ENCODE peak calls at places on chromosomes 11 and 22, in five cellular contexts. One of them, this sample, is unnamed.

GRCh38 chr11:120667281-120667680 is 155.7 kb downstream of the GRIK4 start:
- DNase-seq in A549: no peak
- DNase-seq in transverse colon: no peak
- DNase-seq in breast epithelium: no peak
- DNase-seq in Peyer's patch: no peak
- DNase-seq in this sample: no peak

GRCh38 chr11:34793666-34794065 is 122.5 kb downstream of the APIP start:
- DNase-seq in Peyer's patch: no peak
- DNase-seq in A549: no peak
- DNase-seq in breast epithelium: no peak
- DNase-seq in transverse colon: no peak
- DNase-seq in this sample: no peak

GRCh38 chr22:20164863-20165262 is 14.0 kb upstream of the CCDC188 start:
- DNase-seq in breast epithelium: no peak
- DNase-seq in transverse colon: no peak
- DNase-seq in Peyer's patch: no peak
- DNase-seq in A549: no peak
- DNase-seq in this sample: no peak

GRCh38 chr22:21687685-21688259 is 22.0 kb downstream of the PPIL2 start:
- DNase-seq in transverse colon: no peak
- DNase-seq in breast epithelium: no peak
- DNase-seq in Peyer's patch: no peak
- DNase-seq in A549: no peak
- DNase-seq in this sample: no peak

GRCh38 chr11:34987617-34988016 is 71.2 kb downstream of the PDHX start:
- DNase-seq in Peyer's patch: no peak
- DNase-seq in breast epithelium: no peak
- DNase-seq in A549: no peak
- DNase-seq in transverse colon: no peak
- DNase-seq in this sample: no peak

GRCh38 chr11:67292671-67293070 is 3.6 kb downstream of the ANKRD13D start:
- DNase-seq in A549: no peak
- DNase-seq in breast epithelium: no peak
- DNase-seq in Peyer's patch: no peak
- DNase-seq in transverse colon: no peak
- DNase-seq in this sample: no peak

GRCh38 chr11:57491371-57492061 is 24.0 kb downstream of the SLC43A1 start:
- DNase-seq in Peyer's patch: peak
- DNase-seq in breast epithelium: no peak
- DNase-seq in A549: peak
- DNase-seq in transverse colon: peak
- DNase-seq in this sample: no peak

GRCh38 chr11:70816156-70816678 is 417.9 kb downstream of the CTTN start:
- DNase-seq in Peyer's patch: no peak
- DNase-seq in A549: no peak
- DNase-seq in breast epithelium: no peak
- DNase-seq in transverse colon: no peak
- DNase-seq in this sample: no peak

GRCh38 chr22:29245626-29246385 is 22.0 kb downstream of the RHBDD3 start:
- DNase-seq in breast epithelium: peak
- DNase-seq in A549: peak
- DNase-seq in Peyer's patch: peak
- DNase-seq in transverse colon: peak
- DNase-seq in this sample: peak

GRCh38 chr11:125892071-125892470 is 4.6 kb downstream of the HYLS1 start:
- DNase-seq in transverse colon: no peak
- DNase-seq in A549: peak
- DNase-seq in breast epithelium: no peak
- DNase-seq in Peyer's patch: no peak
- DNase-seq in this sample: no peak

GRCh38 chr11:43922295-43922648 is 20.2 kb upstream of the C11orf96 start:
- DNase-seq in breast epithelium: no peak
- DNase-seq in transverse colon: no peak
- DNase-seq in Peyer's patch: no peak
- DNase-seq in A549: no peak
- DNase-seq in this sample: no peak

GRCh38 chr22:38177926-38178604 is 3.6 kb downstream of the PLA2G6 start:
- DNase-seq in breast epithelium: peak
- DNase-seq in A549: peak
- DNase-seq in Peyer's patch: peak
- DNase-seq in transverse colon: peak
- DNase-seq in this sample: peak

GRCh38 chr22:26708256-26709009 is 51.0 kb downstream of the MIAT start:
- DNase-seq in transverse colon: no peak
- DNase-seq in Peyer's patch: no peak
- DNase-seq in A549: no peak
- DNase-seq in breast epithelium: no peak
- DNase-seq in this sample: no peak

GRCh38 chr11:92829121-92829520 is 140.3 kb upstream of the MTNR1B start:
- DNase-seq in transverse colon: no peak
- DNase-seq in Peyer's patch: no peak
- DNase-seq in breast epithelium: no peak
- DNase-seq in A549: no peak
- DNase-seq in this sample: no peak

DNA sequence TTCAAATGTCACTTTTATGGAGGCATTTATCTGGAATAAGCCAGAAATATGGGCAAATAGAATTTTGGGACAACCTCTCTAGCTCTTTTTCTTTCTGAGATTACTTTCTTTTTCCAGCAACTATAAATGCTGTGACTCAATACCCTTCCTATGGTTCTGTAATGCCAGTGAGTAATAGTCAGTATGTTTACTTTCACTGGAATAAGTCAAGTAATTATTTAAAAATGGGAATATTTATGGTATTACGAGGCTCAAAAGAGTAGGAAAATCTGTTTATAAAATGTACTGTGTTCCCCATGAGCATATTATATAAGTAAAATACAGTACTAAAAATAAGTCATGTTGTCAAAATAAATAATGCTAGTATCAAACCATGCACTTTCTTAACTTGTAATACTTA is 750.5 kb downstream of the LUZP2 start:
- DNase-seq in transverse colon: no peak
- DNase-seq in breast epithelium: no peak
- DNase-seq in A549: no peak
- DNase-seq in Peyer's patch: no peak
- DNase-seq in this sample: no peak
- H3K27ac ChIP-seq in transverse colon: no peak
- H3K27ac ChIP-seq in breast epithelium: no peak
- H3K27ac ChIP-seq in A549: no peak
- H3K27ac ChIP-seq in Peyer's patch: no peak
- H3K27ac ChIP-seq in this sample: no peak

DNA sequence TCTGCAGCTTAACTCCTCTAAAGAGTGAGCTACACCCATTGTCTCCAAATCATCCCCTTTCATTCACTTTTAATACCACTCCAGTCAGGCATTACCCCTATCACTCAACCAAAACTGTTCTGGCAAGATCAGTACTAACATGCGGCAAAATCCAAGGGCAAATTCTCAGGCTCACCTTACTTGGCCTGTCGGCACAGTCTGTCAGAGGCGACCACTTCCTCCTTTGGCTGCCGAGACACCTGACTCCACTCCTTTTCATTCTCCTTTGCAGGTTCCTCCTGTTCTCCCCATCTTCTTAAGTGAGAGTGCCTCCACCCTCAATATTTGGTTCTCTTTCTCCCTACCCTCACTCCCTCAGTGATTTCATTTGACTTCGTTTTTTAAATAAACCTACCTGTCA is 4.2 kb downstream of the C11orf91 start:
- DNase-seq in Peyer's patch: no peak
- DNase-seq in transverse colon: no peak
- DNase-seq in breast epithelium: no peak
- DNase-seq in A549: no peak
- DNase-seq in this sample: no peak
- TF ChIP-seq POLR2A in Peyer's patch: no peak
- TF ChIP-seq POLR2A in transverse colon: no peak
- TF ChIP-seq POLR2A in breast epithelium: no peak
- TF ChIP-seq POLR2A in A549: no peak
- TF ChIP-seq POLR2A in this sample: no peak

GRCh38 chr22:50270302-50271010 is at the start of gene MAPK11:
- DNase-seq in Peyer's patch: peak
- DNase-seq in A549: peak
- DNase-seq in breast epithelium: peak
- DNase-seq in transverse colon: peak
- DNase-seq in this sample: peak

GRCh38 chr22:50272103-50272782 is 2.1 kb upstream of the MAPK11 start:
- DNase-seq in Peyer's patch: no peak
- DNase-seq in A549: no peak
- DNase-seq in breast epithelium: no peak
- DNase-seq in transverse colon: no peak
- DNase-seq in this sample: no peak

GRCh38 chr22:50271519-50271970 is 1.4 kb upstream of the MAPK11 start:
- DNase-seq in A549: peak
- DNase-seq in breast epithelium: no peak
- DNase-seq in transverse colon: peak
- DNase-seq in Peyer's patch: peak
- DNase-seq in this sample: no peak

GRCh38 chr22:50269573-50270301 is 443 bp downstream of the MAPK11 start:
- DNase-seq in A549: no peak
- DNase-seq in breast epithelium: no peak
- DNase-seq in transverse colon: no peak
- DNase-seq in Peyer's patch: no peak
- DNase-seq in this sample: no peak

GRCh38 chr22:50271011-50271394 is 823 bp upstream of the MAPK11 start:
- DNase-seq in Peyer's patch: no peak
- DNase-seq in A549: no peak
- DNase-seq in transverse colon: no peak
- DNase-seq in breast epithelium: no peak
- DNase-seq in this sample: no peak
- H3K27ac ChIP-seq in Peyer's patch: no peak
- H3K27ac ChIP-seq in A549: peak
- H3K27ac ChIP-seq in transverse colon: peak
- H3K27ac ChIP-seq in breast epithelium: peak
- H3K27ac ChIP-seq in this sample: peak

GRCh38 chr11:64319421-64319761 is 1.5 kb downstream of the PRDX5 start:
- DNase-seq in transverse colon: peak
- DNase-seq in Peyer's patch: peak
- DNase-seq in A549: no peak
- DNase-seq in breast epithelium: no peak
- DNase-seq in this sample: no peak

GRCh38 chr11:64318694-64319420 is 936 bp downstream of the PRDX5 start:
- DNase-seq in Peyer's patch: no peak
- DNase-seq in A549: no peak
- DNase-seq in transverse colon: peak
- DNase-seq in breast epithelium: no peak
- DNase-seq in this sample: no peak

GRCh38 chr11:64314805-64315561 is 2.4 kb downstream of the TRMT112 start:
- DNase-seq in transverse colon: no peak
- DNase-seq in A549: no peak
- DNase-seq in Peyer's patch: no peak
- DNase-seq in breast epithelium: no peak
- DNase-seq in this sample: no peak

GRCh38 chr11:64317961-64318693 is at the start of gene PRDX5:
- DNase-seq in A549: peak
- DNase-seq in Peyer's patch: peak
- DNase-seq in breast epithelium: peak
- DNase-seq in transverse colon: peak
- DNase-seq in this sample: peak

GRCh38 chr11:64317325-64317960 is at the start of gene TRMT112:
- DNase-seq in A549: peak
- DNase-seq in Peyer's patch: peak
- DNase-seq in breast epithelium: peak
- DNase-seq in transverse colon: peak
- DNase-seq in this sample: peak
- TF ChIP-seq POLR2A in A549: peak
- TF ChIP-seq POLR2A in Peyer's patch: peak
- TF ChIP-seq POLR2A in breast epithelium: peak
- TF ChIP-seq POLR2A in transverse colon: peak
- TF ChIP-seq POLR2A in this sample: peak

DNA sequence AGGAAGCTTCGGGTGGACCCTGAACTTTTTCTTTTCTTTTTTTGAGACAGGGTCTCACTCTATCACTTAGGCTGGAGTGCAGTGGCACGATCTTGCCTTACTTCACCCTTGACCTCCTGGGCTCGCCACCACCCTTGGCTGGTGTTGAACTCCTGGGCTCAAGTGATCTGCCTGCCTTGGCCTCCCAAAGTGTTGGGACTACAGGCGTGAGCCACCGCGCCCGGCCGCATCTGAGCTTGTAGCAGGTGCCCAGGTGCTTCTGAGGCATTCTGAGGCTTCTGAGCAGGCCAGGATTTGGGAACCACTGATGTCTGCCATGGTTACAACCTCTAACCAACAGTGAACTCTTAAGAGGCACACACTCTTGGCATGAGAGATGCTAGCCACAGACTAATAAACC is 5.1 kb downstream of the USP35 start:
- DNase-seq in A549: no peak
- DNase-seq in transverse colon: no peak
- DNase-seq in Peyer's patch: peak
- DNase-seq in breast epithelium: peak
- DNase-seq in this sample: no peak
- H3K27ac ChIP-seq in A549: no peak
- H3K27ac ChIP-seq in transverse colon: no peak
- H3K27ac ChIP-seq in Peyer's patch: peak
- H3K27ac ChIP-seq in breast epithelium: no peak
- H3K27ac ChIP-seq in this sample: no peak

GRCh38 chr22:49814164-49814686 is 13.4 kb downstream of the BRD1 start:
- DNase-seq in transverse colon: no peak
- DNase-seq in breast epithelium: no peak
- DNase-seq in Peyer's patch: no peak
- DNase-seq in A549: no peak
- DNase-seq in this sample: no peak
- TF ChIP-seq POLR2A in transverse colon: no peak
- TF ChIP-seq POLR2A in breast epithelium: no peak
- TF ChIP-seq POLR2A in Peyer's patch: no peak
- TF ChIP-seq POLR2A in A549: no peak
- TF ChIP-seq POLR2A in this sample: no peak

GRCh38 chr11:62705880-62706831 is 1.1 kb downstream of the BSCL2 start:
- DNase-seq in transverse colon: peak
- DNase-seq in Peyer's patch: peak
- DNase-seq in A549: peak
- DNase-seq in breast epithelium: peak
- DNase-seq in this sample: peak

GRCh38 chr11:62708423-62709261 is 1.2 kb downstream of the GNG3 start:
- DNase-seq in A549: no peak
- DNase-seq in transverse colon: peak
- DNase-seq in Peyer's patch: peak
- DNase-seq in breast epithelium: no peak
- DNase-seq in this sample: no peak

GRCh38 chr11:62706841-62707240 is 383 bp downstream of the BSCL2 start:
- DNase-seq in Peyer's patch: no peak
- DNase-seq in breast epithelium: no peak
- DNase-seq in A549: no peak
- DNase-seq in transverse colon: no peak
- DNase-seq in this sample: no peak

GRCh38 chr11:62705401-62705800 is 1.8 kb downstream of the BSCL2 start:
- DNase-seq in breast epithelium: no peak
- DNase-seq in Peyer's patch: no peak
- DNase-seq in transverse colon: no peak
- DNase-seq in A549: no peak
- DNase-seq in this sample: no peak

GRCh38 chr11:62707277-62707771 is at the start of the genes BSCL2 and GNG3:
- DNase-seq in breast epithelium: no peak
- DNase-seq in A549: peak
- DNase-seq in Peyer's patch: no peak
- DNase-seq in transverse colon: no peak
- DNase-seq in this sample: no peak
- H3K27ac ChIP-seq in breast epithelium: peak
- H3K27ac ChIP-seq in A549: peak
- H3K27ac ChIP-seq in Peyer's patch: peak
- H3K27ac ChIP-seq in transverse colon: peak
- H3K27ac ChIP-seq in this sample: peak

GRCh38 chr11:72721689-72722049 is 30.5 kb downstream of the ARAP1 start:
- DNase-seq in A549: no peak
- DNase-seq in breast epithelium: no peak
- DNase-seq in Peyer's patch: peak
- DNase-seq in transverse colon: peak
- DNase-seq in this sample: no peak
- TF ChIP-seq POLR2A in A549: no peak
- TF ChIP-seq POLR2A in breast epithelium: no peak
- TF ChIP-seq POLR2A in Peyer's patch: no peak
- TF ChIP-seq POLR2A in transverse colon: no peak
- TF ChIP-seq POLR2A in this sample: no peak